ENCODE peak calls at places on chromosomes 11 and 22, in six cellular contexts. One of them, this sample, is unnamed.
A peak's percentile ranks its signal among the peaks of the same experiment; 100 is the strongest.

GRCh38 chr11:118012083-118012669 is 26.0 kb downstream of the IL10RA start:
- DNase-seq in right lobe of liver: no peak
- DNase-seq in iPS DF 6.9: no peak
- DNase-seq in heart left ventricle: no peak
- DNase-seq in transverse colon: peak; percentile 47
- DNase-seq in psoas muscle: peak; percentile 56
- DNase-seq in this sample: no peak

GRCh38 chr11:112226062-112226921 is at the start of gene PTS:
- DNase-seq in iPS DF 6.9: peak; percentile 54
- DNase-seq in psoas muscle: peak; percentile 94
- DNase-seq in right lobe of liver: peak; percentile 91
- DNase-seq in heart left ventricle: peak; percentile 89
- DNase-seq in transverse colon: peak; percentile 90
- DNase-seq in this sample: peak; percentile 91

GRCh38 chr22:44224166-44224565 is 43.4 kb downstream of the PARVG start:
- DNase-seq in transverse colon: no peak
- DNase-seq in iPS DF 6.9: no peak
- DNase-seq in heart left ventricle: no peak
- DNase-seq in right lobe of liver: no peak
- DNase-seq in psoas muscle: no peak
- DNase-seq in this sample: no peak

GRCh38 chr11:132822294-132822693 is 710.0 kb downstream of the OPCML start:
- DNase-seq in iPS DF 6.9: no peak
- DNase-seq in heart left ventricle: no peak
- DNase-seq in psoas muscle: no peak
- DNase-seq in transverse colon: no peak
- DNase-seq in right lobe of liver: no peak
- DNase-seq in this sample: no peak

GRCh38 chr11:65468874-65469333 is 29.9 kb upstream of the MALAT1 start:
- DNase-seq in transverse colon: peak; percentile 94
- DNase-seq in right lobe of liver: peak; percentile 77
- DNase-seq in iPS DF 6.9: no peak
- DNase-seq in heart left ventricle: peak; percentile 71
- DNase-seq in psoas muscle: no peak
- DNase-seq in this sample: peak; percentile 40

GRCh38 chr11:134032501-134033091 is 36.3 kb upstream of the JAM3 start:
- DNase-seq in transverse colon: no peak
- DNase-seq in iPS DF 6.9: no peak
- DNase-seq in psoas muscle: no peak
- DNase-seq in heart left ventricle: peak; percentile 48
- DNase-seq in right lobe of liver: no peak
- DNase-seq in this sample: no peak

GRCh38 chr22:42079319-42080251 is at the start of gene SMDT1:
- DNase-seq in heart left ventricle: peak; percentile 100
- DNase-seq in iPS DF 6.9: peak; percentile 95
- DNase-seq in transverse colon: peak; percentile 100
- DNase-seq in right lobe of liver: peak; percentile 100
- DNase-seq in psoas muscle: peak; percentile 100
- DNase-seq in this sample: peak; percentile 100

GRCh38 chr11:125301301-125301700 is 136.8 kb downstream of the PKNOX2 start:
- DNase-seq in psoas muscle: no peak
- DNase-seq in transverse colon: no peak
- DNase-seq in right lobe of liver: no peak
- DNase-seq in heart left ventricle: no peak
- DNase-seq in iPS DF 6.9: no peak
- DNase-seq in this sample: no peak

GRCh38 chr11:125132586-125132985 is 21.2 kb upstream of the TMEM218 start:
- DNase-seq in psoas muscle: no peak
- DNase-seq in iPS DF 6.9: no peak
- DNase-seq in transverse colon: no peak
- DNase-seq in heart left ventricle: no peak
- DNase-seq in right lobe of liver: no peak
- DNase-seq in this sample: no peak

GRCh38 chr11:19664896-19665548 is 47.6 kb upstream of the NAV2 start:
- DNase-seq in iPS DF 6.9: no peak
- DNase-seq in right lobe of liver: no peak
- DNase-seq in heart left ventricle: peak; percentile 39
- DNase-seq in transverse colon: no peak
- DNase-seq in psoas muscle: no peak
- DNase-seq in this sample: no peak

GRCh38 chr11:1410366-1411291 is 20.9 kb downstream of the BRSK2 start:
- DNase-seq in heart left ventricle: no peak
- DNase-seq in right lobe of liver: no peak
- DNase-seq in psoas muscle: no peak
- DNase-seq in transverse colon: no peak
- DNase-seq in iPS DF 6.9: no peak
- DNase-seq in this sample: no peak

GRCh38 chr11:61082931-61083531 is 19.3 kb upstream of the CD5 start:
- DNase-seq in right lobe of liver: no peak
- DNase-seq in psoas muscle: no peak
- DNase-seq in heart left ventricle: no peak
- DNase-seq in iPS DF 6.9: no peak
- DNase-seq in transverse colon: no peak
- DNase-seq in this sample: no peak

GRCh38 chr22:48643066-48643731 is 1184.5 kb downstream of the BRD1 start:
- DNase-seq in psoas muscle: no peak
- DNase-seq in transverse colon: no peak
- DNase-seq in heart left ventricle: no peak
- DNase-seq in right lobe of liver: no peak
- DNase-seq in iPS DF 6.9: no peak
- DNase-seq in this sample: no peak

GRCh38 chr11:55655096-55655495 is 6.9 kb upstream of the OR4C6 start:
- DNase-seq in right lobe of liver: no peak
- DNase-seq in heart left ventricle: no peak
- DNase-seq in iPS DF 6.9: no peak
- DNase-seq in psoas muscle: no peak
- DNase-seq in transverse colon: no peak
- DNase-seq in this sample: no peak

GRCh38 chr11:8683115-8683807 is 669 bp downstream of the RPL27A start:
- DNase-seq in psoas muscle: no peak
- DNase-seq in iPS DF 6.9: no peak
- DNase-seq in right lobe of liver: no peak
- DNase-seq in heart left ventricle: no peak
- DNase-seq in transverse colon: no peak
- DNase-seq in this sample: no peak

GRCh38 chr22:38873469-38874411 is 1.7 kb upstream of the CBX6 start:
- DNase-seq in right lobe of liver: no peak
- DNase-seq in iPS DF 6.9: no peak
- DNase-seq in heart left ventricle: no peak
- DNase-seq in psoas muscle: no peak
- DNase-seq in transverse colon: no peak
- DNase-seq in this sample: no peak

GRCh38 chr11:9825315-9825714 is 161.4 kb downstream of the SWAP70 start:
- DNase-seq in heart left ventricle: no peak
- DNase-seq in transverse colon: no peak
- DNase-seq in psoas muscle: no peak
- DNase-seq in right lobe of liver: no peak
- DNase-seq in iPS DF 6.9: no peak
- DNase-seq in this sample: no peak

GRCh38 chr11:56670984-56671383 is 7.5 kb downstream of the OR5AR1 start:
- DNase-seq in heart left ventricle: no peak
- DNase-seq in psoas muscle: no peak
- DNase-seq in right lobe of liver: no peak
- DNase-seq in transverse colon: no peak
- DNase-seq in iPS DF 6.9: no peak
- DNase-seq in this sample: no peak

GRCh38 chr11:4891996-4892640 is 10.4 kb downstream of the OR51T1 start:
- DNase-seq in psoas muscle: no peak
- DNase-seq in heart left ventricle: no peak
- DNase-seq in right lobe of liver: no peak
- DNase-seq in iPS DF 6.9: no peak
- DNase-seq in transverse colon: no peak
- DNase-seq in this sample: no peak

GRCh38 chr22:46031965-46032851 is 55.2 kb upstream of the WNT7B start:
- DNase-seq in heart left ventricle: peak; percentile 15
- DNase-seq in transverse colon: no peak
- DNase-seq in iPS DF 6.9: no peak
- DNase-seq in right lobe of liver: peak; percentile 22
- DNase-seq in psoas muscle: no peak
- DNase-seq in this sample: peak; percentile 62

GRCh38 chr11:111801135-111801534 is 34.9 kb upstream of the PPP2R1B start:
- DNase-seq in transverse colon: no peak
- DNase-seq in heart left ventricle: no peak
- DNase-seq in right lobe of liver: no peak
- DNase-seq in psoas muscle: no peak
- DNase-seq in iPS DF 6.9: no peak
- DNase-seq in this sample: no peak

GRCh38 chr11:31711137-31711536 is 100.0 kb downstream of the PAX6 start:
- DNase-seq in heart left ventricle: no peak
- DNase-seq in iPS DF 6.9: no peak
- DNase-seq in right lobe of liver: no peak
- DNase-seq in transverse colon: no peak
- DNase-seq in psoas muscle: no peak
- DNase-seq in this sample: no peak

GRCh38 chr11:62682518-62682917 is 3.6 kb upstream of the UBXN1 start:
- DNase-seq in heart left ventricle: no peak
- DNase-seq in right lobe of liver: no peak
- DNase-seq in iPS DF 6.9: no peak
- DNase-seq in transverse colon: peak; percentile 68
- DNase-seq in psoas muscle: no peak
- DNase-seq in this sample: no peak

GRCh38 chr11:58787903-58788302 is 56.2 kb upstream of the GLYAT start:
- DNase-seq in right lobe of liver: no peak
- DNase-seq in heart left ventricle: no peak
- DNase-seq in psoas muscle: no peak
- DNase-seq in transverse colon: no peak
- DNase-seq in iPS DF 6.9: no peak
- DNase-seq in this sample: no peak

GRCh38 chr22:20526305-20526627 is 18.9 kb downstream of the MED15 start:
- DNase-seq in transverse colon: no peak
- DNase-seq in heart left ventricle: no peak
- DNase-seq in right lobe of liver: no peak
- DNase-seq in iPS DF 6.9: no peak
- DNase-seq in psoas muscle: no peak
- DNase-seq in this sample: no peak

GRCh38 chr11:68383976-68384501 is 71.6 kb downstream of the LRP5 start:
- DNase-seq in iPS DF 6.9: peak; percentile 60
- DNase-seq in psoas muscle: peak; percentile 80
- DNase-seq in heart left ventricle: peak; percentile 62
- DNase-seq in transverse colon: peak; percentile 75
- DNase-seq in right lobe of liver: peak; percentile 68
- DNase-seq in this sample: peak; percentile 71

GRCh38 chr11:68215087-68215445 is 2.0 kb upstream of the KMT5B start:
- DNase-seq in transverse colon: no peak
- DNase-seq in iPS DF 6.9: no peak
- DNase-seq in heart left ventricle: no peak
- DNase-seq in psoas muscle: no peak
- DNase-seq in right lobe of liver: no peak
- DNase-seq in this sample: no peak

GRCh38 chr11:116311141-116311540 is 461.6 kb downstream of the BUD13 start:
- DNase-seq in psoas muscle: no peak
- DNase-seq in iPS DF 6.9: no peak
- DNase-seq in heart left ventricle: no peak
- DNase-seq in right lobe of liver: no peak
- DNase-seq in transverse colon: no peak
- DNase-seq in this sample: no peak

GRCh38 chr11:45264839-45265515 is 21.2 kb downstream of the SYT13 start:
- DNase-seq in transverse colon: no peak
- DNase-seq in iPS DF 6.9: no peak
- DNase-seq in right lobe of liver: no peak
- DNase-seq in heart left ventricle: no peak
- DNase-seq in psoas muscle: no peak
- DNase-seq in this sample: no peak

GRCh38 chr11:76212086-76213035 is 6.1 kb upstream of the WNT11 start:
- DNase-seq in psoas muscle: peak; percentile 45
- DNase-seq in right lobe of liver: no peak
- DNase-seq in heart left ventricle: no peak
- DNase-seq in transverse colon: no peak
- DNase-seq in iPS DF 6.9: no peak
- DNase-seq in this sample: no peak

GRCh38 chr11:76209956-76210885 is 3.9 kb upstream of the WNT11 start:
- DNase-seq in right lobe of liver: peak; percentile 74
- DNase-seq in psoas muscle: peak; percentile 90
- DNase-seq in iPS DF 6.9: no peak
- DNase-seq in heart left ventricle: peak; percentile 73
- DNase-seq in transverse colon: peak; percentile 69
- DNase-seq in this sample: peak; percentile 68

GRCh38 chr11:76209671-76209955 is 3.3 kb upstream of the WNT11 start:
- DNase-seq in right lobe of liver: no peak
- DNase-seq in psoas muscle: peak; percentile 74
- DNase-seq in heart left ventricle: no peak
- DNase-seq in transverse colon: no peak
- DNase-seq in iPS DF 6.9: no peak
- DNase-seq in this sample: no peak

GRCh38 chr11:76208829-76209670 is 2.7 kb upstream of the WNT11 start:
- DNase-seq in iPS DF 6.9: no peak
- DNase-seq in right lobe of liver: peak; percentile 88
- DNase-seq in psoas muscle: peak; percentile 93
- DNase-seq in heart left ventricle: peak; percentile 83
- DNase-seq in transverse colon: peak; percentile 85
- DNase-seq in this sample: peak; percentile 86

GRCh38 chr11:76210920-76211851 is 4.9 kb upstream of the WNT11 start:
- DNase-seq in iPS DF 6.9: no peak
- DNase-seq in psoas muscle: peak; percentile 19
- DNase-seq in transverse colon: peak; percentile 40
- DNase-seq in heart left ventricle: no peak
- DNase-seq in right lobe of liver: no peak
- DNase-seq in this sample: no peak
- H3K27me3 ChIP-seq in iPS DF 6.9: peaks cover 53% of the 10 kb centered on the region
- H3K27me3 ChIP-seq in psoas muscle: no peaks in the 10 kb centered on the region
- H3K27me3 ChIP-seq in transverse colon: peaks cover 60% of the 10 kb centered on the region
- H3K27me3 ChIP-seq in heart left ventricle: no peaks in the 10 kb centered on the region
- H3K27me3 ChIP-seq in right lobe of liver: no peaks in the 10 kb centered on the region
- H3K27me3 ChIP-seq in this sample: peaks cover under 1% of the 10 kb centered on the region

GRCh38 chr11:122463530-122463929 is 192.0 kb upstream of the UBASH3B start:
- DNase-seq in transverse colon: no peak
- DNase-seq in heart left ventricle: no peak
- DNase-seq in psoas muscle: no peak
- DNase-seq in right lobe of liver: no peak
- DNase-seq in iPS DF 6.9: no peak
- DNase-seq in this sample: no peak
- H3K9me3 ChIP-seq in transverse colon: no peaks in the 10 kb centered on the region
- H3K9me3 ChIP-seq in heart left ventricle: no peaks in the 10 kb centered on the region
- H3K9me3 ChIP-seq in psoas muscle: peaks cover 12% of the 10 kb centered on the region
- H3K9me3 ChIP-seq in right lobe of liver: no peaks in the 10 kb centered on the region
- H3K9me3 ChIP-seq in iPS DF 6.9: no peaks in the 10 kb centered on the region
- H3K9me3 ChIP-seq in this sample: no peaks in the 10 kb centered on the region

GRCh38 chr11:75429641-75429901 is 3.4 kb downstream of the KLHL35 start:
- DNase-seq in psoas muscle: no peak
- DNase-seq in iPS DF 6.9: no peak
- DNase-seq in right lobe of liver: no peak
- DNase-seq in heart left ventricle: no peak
- DNase-seq in transverse colon: no peak
- DNase-seq in this sample: no peak
- H3K27me3 ChIP-seq in psoas muscle: peaks cover 53% of the 10 kb centered on the region
- H3K27me3 ChIP-seq in iPS DF 6.9: peaks cover 48% of the 10 kb centered on the region
- H3K27me3 ChIP-seq in right lobe of liver: no peaks in the 10 kb centered on the region
- H3K27me3 ChIP-seq in heart left ventricle: peaks cover 14% of the 10 kb centered on the region
- H3K27me3 ChIP-seq in transverse colon: peaks cover 43% of the 10 kb centered on the region
- H3K27me3 ChIP-seq in this sample: no peaks in the 10 kb centered on the region

DNA sequence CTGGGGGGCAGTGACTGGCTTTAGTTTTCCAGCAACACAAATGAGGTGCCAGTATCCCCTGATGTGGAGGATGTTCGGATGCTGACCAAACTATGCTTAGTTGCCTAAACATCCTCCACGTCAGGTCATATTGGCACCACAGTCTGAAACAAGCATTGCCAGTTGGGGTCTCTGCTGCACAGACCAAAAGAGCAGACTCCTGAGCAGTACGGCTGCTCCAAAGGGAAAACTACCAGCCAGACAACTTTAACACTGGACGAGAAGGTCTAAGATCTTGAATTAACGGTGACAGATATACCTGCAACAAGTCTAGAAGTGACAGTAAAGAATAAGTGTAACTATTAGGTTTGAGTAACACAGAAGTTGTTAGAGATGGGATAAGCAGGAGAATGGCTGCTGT is 40.5 kb upstream of the CLTCL1 start:
- DNase-seq in heart left ventricle: no peak
- DNase-seq in right lobe of liver: no peak
- DNase-seq in psoas muscle: no peak
- DNase-seq in iPS DF 6.9: no peak
- DNase-seq in transverse colon: no peak
- DNase-seq in this sample: no peak
- H3K9me3 ChIP-seq in heart left ventricle: peaks cover 14% of the 10 kb centered on the region
- H3K9me3 ChIP-seq in right lobe of liver: no peaks in the 10 kb centered on the region
- H3K9me3 ChIP-seq in psoas muscle: peaks cover 21% of the 10 kb centered on the region
- H3K9me3 ChIP-seq in iPS DF 6.9: no peaks in the 10 kb centered on the region
- H3K9me3 ChIP-seq in transverse colon: peaks cover 12% of the 10 kb centered on the region
- H3K9me3 ChIP-seq in this sample: peaks cover 35% of the 10 kb centered on the region

This sample was measured in tibial artery.